ENCODE peak calls at places on chromosome 3, in six cellular contexts. B is stimulated activated CD4-positive, alpha-beta T cell treated with anti-CD3 and anti-CD28 coated beads, TNF-alpha, amount 100 ng/mL, for 1 hour; O is natural killer cell; Z is NCI-H2081; M is activated CD4-positive, alpha-beta memory T cell treated with anti-CD3 and anti-CD28 coated beads for 36 hours; W is HTR-8/SVneo. G is an unnamed sample.

GRCh38 chr3:116835658-116836057 is 126.1 kb downstream of the TUSC7 start:
- DNase-seq in B (no peak), O (no peak), Z (no peak), M (no peak), W (no peak), G (no peak)

GRCh38 chr3:12719984-12720656 is 38.9 kb downstream of the TMEM40 start:
- DNase-seq in B (peak), O (peak), Z (peak), M (peak), W (peak), G (peak)

GRCh38 chr3:100710355-100711198 is 1.3 kb downstream of the TFG start:
- DNase-seq in B (peak), O (no peak), Z (no peak), M (peak), W (peak), G (no peak)

GRCh38 chr3:181622365-181622764 is 89.4 kb upstream of the SOX2 start:
- DNase-seq in B (no peak), O (no peak), Z (no peak), M (no peak), W (no peak), G (no peak)

GRCh38 chr3:190281308-190282051 is 40.8 kb downstream of the CLDN1 start:
- DNase-seq in B (no peak), O (no peak), Z (no peak), M (no peak), W (no peak), G (no peak)

GRCh38 chr3:4994144-4994730 is 15.0 kb downstream of the BHLHE40 start:
- DNase-seq in B (no peak), O (no peak), Z (no peak), M (peak), W (no peak), G (no peak)

GRCh38 chr3:140455476-140455875 is 222.4 kb upstream of the TRIM42 start:
- DNase-seq in B (no peak), O (no peak), Z (no peak), M (no peak), W (no peak), G (no peak)

GRCh38 chr3:184727357-184728060 is 15.6 kb upstream of the MAGEF1 start:
- DNase-seq in B (no peak), O (no peak), Z (peak), M (peak), W (peak), G (peak)

GRCh38 chr3:151283387-151283786 is 5.0 kb upstream of the P2RY14 start:
- DNase-seq in B (no peak), O (no peak), Z (no peak), M (no peak), W (no peak), G (no peak)

GRCh38 chr3:168933614-168934013 is 729.9 kb downstream of the MECOM start:
- DNase-seq in B (no peak), O (no peak), Z (no peak), M (no peak), W (no peak), G (no peak)

G was measured in posterior vena cava.